ENCODE peak calls at places on chromosomes 11 and 22, in eight cellular contexts. One of them, this sample, is unnamed.

GRCh38 chr22:49799431-49800075 is 28.1 kb downstream of the BRD1 start:
- DNase-seq in fibroblast of pulmonary artery: no peak
- DNase-seq in pancreas: peak
- DNase-seq in mucosa of descending colon: no peak
- DNase-seq in activated B cell treated with CpG ODN at 0.5 μM for 24 hours: no peak
- DNase-seq in upper lobe of right lung: no peak
- DNase-seq in GM13976: no peak
- DNase-seq in tibial artery: no peak
- DNase-seq in this sample: no peak

GRCh38 chr11:12117200-12117995 is 7.0 kb downstream of the MICAL2 start:
- DNase-seq in pancreas: no peak
- DNase-seq in activated B cell treated with CpG ODN at 0.5 μM for 24 hours: no peak
- DNase-seq in GM13976: no peak
- DNase-seq in mucosa of descending colon: no peak
- DNase-seq in upper lobe of right lung: no peak
- DNase-seq in fibroblast of pulmonary artery: peak
- DNase-seq in tibial artery: peak
- DNase-seq in this sample: no peak

GRCh38 chr11:66146940-66147339 is 76.9 kb downstream of the PACS1 start:
- DNase-seq in tibial artery: no peak
- DNase-seq in activated B cell treated with CpG ODN at 0.5 μM for 24 hours: no peak
- DNase-seq in pancreas: no peak
- DNase-seq in upper lobe of right lung: no peak
- DNase-seq in mucosa of descending colon: no peak
- DNase-seq in GM13976: no peak
- DNase-seq in fibroblast of pulmonary artery: no peak
- DNase-seq in this sample: no peak

GRCh38 chr11:20360650-20361049 is 2.9 kb upstream of the HTATIP2 start:
- DNase-seq in pancreas: no peak
- DNase-seq in upper lobe of right lung: no peak
- DNase-seq in tibial artery: no peak
- DNase-seq in mucosa of descending colon: no peak
- DNase-seq in GM13976: no peak
- DNase-seq in activated B cell treated with CpG ODN at 0.5 μM for 24 hours: no peak
- DNase-seq in fibroblast of pulmonary artery: peak
- DNase-seq in this sample: no peak

GRCh38 chr11:17718510-17718962 is 835 bp upstream of the MYOD1 start:
- DNase-seq in upper lobe of right lung: no peak
- DNase-seq in pancreas: no peak
- DNase-seq in GM13976: no peak
- DNase-seq in tibial artery: no peak
- DNase-seq in mucosa of descending colon: no peak
- DNase-seq in fibroblast of pulmonary artery: no peak
- DNase-seq in activated B cell treated with CpG ODN at 0.5 μM for 24 hours: no peak
- DNase-seq in this sample: no peak

GRCh38 chr11:125105921-125106320 is 5.5 kb downstream of the TMEM218 start:
- DNase-seq in mucosa of descending colon: no peak
- DNase-seq in tibial artery: no peak
- DNase-seq in activated B cell treated with CpG ODN at 0.5 μM for 24 hours: no peak
- DNase-seq in pancreas: no peak
- DNase-seq in upper lobe of right lung: no peak
- DNase-seq in fibroblast of pulmonary artery: no peak
- DNase-seq in GM13976: no peak
- DNase-seq in this sample: no peak

GRCh38 chr22:32644252-32645100 is 157.0 kb upstream of the TIMP3 start:
- DNase-seq in fibroblast of pulmonary artery: peak
- DNase-seq in mucosa of descending colon: peak
- DNase-seq in upper lobe of right lung: peak
- DNase-seq in GM13976: no peak
- DNase-seq in pancreas: no peak
- DNase-seq in activated B cell treated with CpG ODN at 0.5 μM for 24 hours: no peak
- DNase-seq in tibial artery: peak
- DNase-seq in this sample: no peak

GRCh38 chr11:117214404-117215110 is 15.4 kb downstream of the TAGLN start:
- DNase-seq in fibroblast of pulmonary artery: no peak
- DNase-seq in tibial artery: no peak
- DNase-seq in GM13976: no peak
- DNase-seq in activated B cell treated with CpG ODN at 0.5 μM for 24 hours: no peak
- DNase-seq in upper lobe of right lung: no peak
- DNase-seq in pancreas: no peak
- DNase-seq in mucosa of descending colon: no peak
- DNase-seq in this sample: no peak

GRCh38 chr22:31680764-31681624 is 19.0 kb upstream of the PISD start:
- DNase-seq in fibroblast of pulmonary artery: peak
- DNase-seq in upper lobe of right lung: no peak
- DNase-seq in pancreas: no peak
- DNase-seq in tibial artery: no peak
- DNase-seq in GM13976: no peak
- DNase-seq in mucosa of descending colon: peak
- DNase-seq in activated B cell treated with CpG ODN at 0.5 μM for 24 hours: no peak
- DNase-seq in this sample: no peak

GRCh38 chr11:17968206-17968605 is 44.6 kb downstream of the SERGEF start:
- DNase-seq in activated B cell treated with CpG ODN at 0.5 μM for 24 hours: no peak
- DNase-seq in GM13976: no peak
- DNase-seq in upper lobe of right lung: no peak
- DNase-seq in fibroblast of pulmonary artery: no peak
- DNase-seq in pancreas: no peak
- DNase-seq in tibial artery: no peak
- DNase-seq in mucosa of descending colon: no peak
- DNase-seq in this sample: no peak

GRCh38 chr11:130439160-130439519 is 9.3 kb upstream of the ADAMTS15 start:
- DNase-seq in fibroblast of pulmonary artery: no peak
- DNase-seq in tibial artery: no peak
- DNase-seq in mucosa of descending colon: no peak
- DNase-seq in GM13976: no peak
- DNase-seq in upper lobe of right lung: no peak
- DNase-seq in pancreas: no peak
- DNase-seq in activated B cell treated with CpG ODN at 0.5 μM for 24 hours: no peak
- DNase-seq in this sample: no peak

GRCh38 chr11:114172871-114173444 is 113.4 kb downstream of the ZBTB16 start:
- DNase-seq in pancreas: no peak
- DNase-seq in GM13976: no peak
- DNase-seq in fibroblast of pulmonary artery: no peak
- DNase-seq in activated B cell treated with CpG ODN at 0.5 μM for 24 hours: no peak
- DNase-seq in mucosa of descending colon: no peak
- DNase-seq in upper lobe of right lung: no peak
- DNase-seq in tibial artery: no peak
- DNase-seq in this sample: no peak

GRCh38 chr11:27088353-27088752 is 47.7 kb downstream of the BBOX1 start:
- DNase-seq in tibial artery: no peak
- DNase-seq in mucosa of descending colon: no peak
- DNase-seq in GM13976: no peak
- DNase-seq in pancreas: no peak
- DNase-seq in upper lobe of right lung: no peak
- DNase-seq in fibroblast of pulmonary artery: no peak
- DNase-seq in activated B cell treated with CpG ODN at 0.5 μM for 24 hours: no peak
- DNase-seq in this sample: no peak

GRCh38 chr11:77441409-77441808 is 32.5 kb downstream of the PAK1 start:
- DNase-seq in tibial artery: no peak
- DNase-seq in upper lobe of right lung: no peak
- DNase-seq in GM13976: no peak
- DNase-seq in fibroblast of pulmonary artery: no peak
- DNase-seq in pancreas: no peak
- DNase-seq in mucosa of descending colon: no peak
- DNase-seq in activated B cell treated with CpG ODN at 0.5 μM for 24 hours: no peak
- DNase-seq in this sample: no peak

GRCh38 chr22:38305481-38306448 is 11.5 kb downstream of the CSNK1E start:
- DNase-seq in activated B cell treated with CpG ODN at 0.5 μM for 24 hours: peak
- DNase-seq in mucosa of descending colon: peak
- DNase-seq in fibroblast of pulmonary artery: peak
- DNase-seq in tibial artery: no peak
- DNase-seq in pancreas: no peak
- DNase-seq in upper lobe of right lung: no peak
- DNase-seq in GM13976: peak
- DNase-seq in this sample: peak

GRCh38 chr22:27684856-27685255 is 116.7 kb downstream of the MN1 start:
- DNase-seq in activated B cell treated with CpG ODN at 0.5 μM for 24 hours: no peak
- DNase-seq in fibroblast of pulmonary artery: peak
- DNase-seq in GM13976: no peak
- DNase-seq in tibial artery: no peak
- DNase-seq in upper lobe of right lung: no peak
- DNase-seq in pancreas: no peak
- DNase-seq in mucosa of descending colon: no peak
- DNase-seq in this sample: no peak

GRCh38 chr11:2315395-2316168 is 13.8 kb downstream of the TSPAN32 start:
- DNase-seq in GM13976: no peak
- DNase-seq in fibroblast of pulmonary artery: no peak
- DNase-seq in mucosa of descending colon: no peak
- DNase-seq in upper lobe of right lung: peak
- DNase-seq in tibial artery: no peak
- DNase-seq in activated B cell treated with CpG ODN at 0.5 μM for 24 hours: no peak
- DNase-seq in pancreas: peak
- DNase-seq in this sample: no peak

DNA sequence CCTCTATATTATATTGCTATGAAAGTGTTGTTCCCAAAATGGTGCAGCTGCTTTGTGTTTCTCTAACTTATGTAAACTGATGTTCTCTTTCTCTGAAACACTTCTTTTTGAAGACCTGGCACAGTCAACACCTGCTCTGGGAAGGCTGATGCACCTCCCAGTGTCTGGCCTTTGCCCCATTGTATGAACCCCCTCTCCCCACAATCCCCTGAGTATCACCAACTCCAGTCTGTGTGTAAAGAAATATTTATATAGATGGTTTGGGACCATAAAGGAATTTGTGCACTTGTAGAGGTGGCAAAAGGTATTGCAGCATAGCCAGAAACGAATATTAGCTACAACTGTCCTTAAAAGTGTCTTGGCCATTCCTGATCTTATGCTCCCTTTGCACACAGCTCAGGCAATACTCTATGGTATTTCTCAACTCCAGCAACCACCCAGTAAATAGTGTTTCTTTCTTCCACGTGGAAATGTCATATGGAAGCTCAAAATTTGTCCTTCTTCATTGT is 365.2 kb upstream of the DDI1 start:
- DNase-seq in mucosa of descending colon: no peak
- DNase-seq in tibial artery: no peak
- DNase-seq in pancreas: no peak
- DNase-seq in GM13976: no peak
- DNase-seq in upper lobe of right lung: no peak
- DNase-seq in activated B cell treated with CpG ODN at 0.5 μM for 24 hours: no peak
- DNase-seq in fibroblast of pulmonary artery: no peak
- DNase-seq in this sample: no peak
- TF ChIP-seq CTCF in mucosa of descending colon: no peak
- TF ChIP-seq CTCF in tibial artery: no peak
- TF ChIP-seq CTCF in pancreas: no peak
- TF ChIP-seq CTCF in GM13976: no peak
- TF ChIP-seq CTCF in upper lobe of right lung: no peak
- TF ChIP-seq CTCF in activated B cell treated with CpG ODN at 0.5 μM for 24 hours: no peak
- TF ChIP-seq CTCF in fibroblast of pulmonary artery: peak
- TF ChIP-seq CTCF in this sample: no peak

DNA sequence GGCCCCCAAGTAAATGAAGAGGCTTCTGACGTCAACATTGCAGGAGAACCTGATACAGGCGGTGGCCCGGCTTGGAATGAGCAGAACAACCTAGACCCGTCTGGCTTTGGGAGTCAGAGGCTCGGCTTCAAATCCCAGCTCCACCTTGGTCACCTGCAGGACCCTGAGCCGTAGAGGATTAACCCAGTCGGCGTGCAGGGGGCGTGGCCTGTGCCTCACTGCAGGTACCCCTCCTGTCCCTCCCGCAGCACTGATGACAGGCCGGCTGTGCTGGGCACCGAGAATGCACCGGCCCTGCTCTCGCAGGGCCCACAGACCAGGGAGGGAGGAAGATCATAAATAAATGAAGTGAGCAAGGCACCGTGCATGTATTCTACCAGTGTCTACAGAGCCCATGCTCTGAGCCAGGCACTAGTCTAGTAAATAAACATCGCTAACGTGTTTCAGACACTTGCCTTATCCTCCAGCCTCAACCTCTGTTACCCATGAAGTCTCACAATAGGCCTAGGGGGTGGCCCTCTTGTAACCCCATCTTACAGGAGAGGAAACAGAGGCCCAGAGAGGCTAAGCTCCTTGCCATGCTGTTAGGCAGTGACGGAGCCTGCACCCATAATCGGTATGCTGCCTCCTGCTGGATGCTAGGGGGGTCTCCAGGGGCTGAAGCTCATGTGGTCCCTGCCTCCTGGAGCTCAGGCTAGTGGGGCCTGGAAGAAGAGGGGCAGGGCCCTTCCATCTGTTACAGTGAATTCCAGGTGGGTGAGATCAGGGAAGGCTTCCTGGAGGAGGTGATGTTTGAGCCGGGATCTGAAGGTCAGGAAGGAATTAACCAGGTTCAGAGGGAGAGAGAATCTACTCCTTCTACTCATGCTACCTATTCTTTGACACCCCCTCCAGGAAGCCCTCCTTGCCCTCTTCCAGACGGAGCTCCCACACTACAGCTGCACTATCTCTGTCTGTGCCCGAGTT is 53.4 kb downstream of the RTL6 start:
- DNase-seq in GM13976: no peak
- DNase-seq in mucosa of descending colon: no peak
- DNase-seq in fibroblast of pulmonary artery: no peak
- DNase-seq in upper lobe of right lung: peak
- DNase-seq in activated B cell treated with CpG ODN at 0.5 μM for 24 hours: no peak
- DNase-seq in tibial artery: peak
- DNase-seq in pancreas: no peak
- DNase-seq in this sample: no peak
- TF ChIP-seq CTCF in GM13976: no peak
- TF ChIP-seq CTCF in mucosa of descending colon: no peak
- TF ChIP-seq CTCF in fibroblast of pulmonary artery: peak
- TF ChIP-seq CTCF in upper lobe of right lung: no peak
- TF ChIP-seq CTCF in activated B cell treated with CpG ODN at 0.5 μM for 24 hours: no peak
- TF ChIP-seq CTCF in tibial artery: no peak
- TF ChIP-seq CTCF in pancreas: no peak
- TF ChIP-seq CTCF in this sample: no peak

GRCh38 chr22:48238966-48239365 is 1476.5 kb downstream of the TBC1D22A start:
- DNase-seq in fibroblast of pulmonary artery: no peak
- DNase-seq in pancreas: no peak
- DNase-seq in tibial artery: no peak
- DNase-seq in GM13976: no peak
- DNase-seq in mucosa of descending colon: no peak
- DNase-seq in activated B cell treated with CpG ODN at 0.5 μM for 24 hours: no peak
- DNase-seq in upper lobe of right lung: no peak
- DNase-seq in this sample: no peak
- TF ChIP-seq CTCF in fibroblast of pulmonary artery: no peak
- TF ChIP-seq CTCF in pancreas: no peak
- TF ChIP-seq CTCF in tibial artery: no peak
- TF ChIP-seq CTCF in GM13976: no peak
- TF ChIP-seq CTCF in mucosa of descending colon: no peak
- TF ChIP-seq CTCF in activated B cell treated with CpG ODN at 0.5 μM for 24 hours: no peak
- TF ChIP-seq CTCF in upper lobe of right lung: no peak
- TF ChIP-seq CTCF in this sample: no peak

DNA sequence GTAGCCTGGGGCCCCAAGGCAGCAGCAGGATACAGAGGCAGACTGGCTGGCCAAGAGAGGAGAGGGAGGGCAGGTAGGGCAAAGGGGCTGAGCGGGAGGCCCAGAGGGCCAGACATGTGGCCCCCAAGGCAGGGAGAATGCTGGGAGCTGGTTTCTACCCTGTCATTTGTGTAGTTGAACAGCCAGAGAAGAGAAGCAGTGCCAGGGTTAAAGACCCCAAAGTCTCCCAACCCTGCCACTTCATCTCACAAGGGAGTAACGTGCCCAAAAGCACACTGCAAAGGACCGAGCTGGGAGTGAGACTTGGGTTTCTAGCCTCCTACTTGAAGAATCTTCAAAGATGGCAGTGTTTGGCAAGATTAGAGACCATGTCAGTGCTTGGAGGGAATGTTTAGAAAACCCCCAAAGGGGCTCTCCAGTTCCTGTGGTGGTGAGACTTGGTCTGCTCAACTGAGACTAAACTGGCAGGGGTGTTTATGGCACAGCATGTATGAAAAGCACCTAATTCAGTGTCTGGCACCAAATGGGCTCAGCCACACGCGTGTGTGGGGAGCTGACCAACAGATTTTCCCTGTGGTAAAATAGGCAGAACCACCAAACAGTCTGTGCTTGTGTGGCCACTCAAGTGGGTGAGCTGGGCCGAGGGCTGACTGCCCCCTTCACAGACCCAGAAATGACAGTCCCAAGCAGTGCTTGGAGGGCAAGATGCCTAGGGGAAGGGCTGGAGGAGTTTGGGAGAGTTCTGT is 68.2 kb upstream of the CLTCL1 start:
- DNase-seq in mucosa of descending colon: no peak
- DNase-seq in activated B cell treated with CpG ODN at 0.5 μM for 24 hours: no peak
- DNase-seq in fibroblast of pulmonary artery: no peak
- DNase-seq in tibial artery: no peak
- DNase-seq in upper lobe of right lung: no peak
- DNase-seq in pancreas: no peak
- DNase-seq in GM13976: no peak
- DNase-seq in this sample: no peak
- TF ChIP-seq CTCF in mucosa of descending colon: no peak
- TF ChIP-seq CTCF in activated B cell treated with CpG ODN at 0.5 μM for 24 hours: no peak
- TF ChIP-seq CTCF in fibroblast of pulmonary artery: no peak
- TF ChIP-seq CTCF in tibial artery: no peak
- TF ChIP-seq CTCF in upper lobe of right lung: no peak
- TF ChIP-seq CTCF in pancreas: no peak
- TF ChIP-seq CTCF in GM13976: no peak
- TF ChIP-seq CTCF in this sample: no peak